ENCODE peak calls at places on chromosomes 4 and X, in five cellular contexts. A, C, D, Z and V are unnamed samples.

GRCh38 chrX:150813922-150814321 is 84.5 kb downstream of the CD99L2 start:
- DNase-seq in A (no peak), C (no peak), D (no peak), Z (peak; percentile 54), V (no peak)

GRCh38 chr4:186979966-186980745 is 256.5 kb upstream of the FAT1 start:
- DNase-seq in A (no peak), C (no peak), D (no peak), Z (peak; percentile 38), V (no peak)

GRCh38 chr4:98728433-98728832 is 70.0 kb upstream of the TSPAN5 start:
- DNase-seq in A (no peak), C (no peak), D (no peak), Z (peak; percentile 30), V (peak; percentile 87)

GRCh38 chr4:80423553-80424224 is 88.2 kb downstream of the CFAP299 start:
- DNase-seq in A (no peak), C (no peak), D (no peak), Z (peak; percentile 34), V (no peak)

GRCh38 chr4:156970501-156971167 is 965 bp downstream of the PDGFC start:
- DNase-seq in A (peak; percentile 90), C (no peak), D (no peak), Z (peak; percentile 73), V (peak; percentile 87)

GRCh38 chrX:143429021-143429570 is 88.2 kb downstream of the SPANXN3 start:
- DNase-seq in A (no peak), C (no peak), D (no peak), Z (peak; percentile 0), V (no peak)

GRCh38 chr4:89586864-89587263 is 250.1 kb downstream of the SNCA start:
- DNase-seq in A (no peak), C (no peak), D (no peak), Z (peak; percentile 22), V (no peak)

GRCh38 chr4:106627071-106627470 is 258.5 kb upstream of the GIMD1 start:
- DNase-seq in A (no peak), C (no peak), D (no peak), Z (peak; percentile 69), V (no peak)